ENCODE peak calls at places on chromosomes 5 and 9, in four cellular contexts. One of them, this sample, is unnamed. For H3K4me1, the result is how much of the 10 kb centered on the place peaks cover.

GRCh38 chr5:35183243-35183955 is 46.9 kb downstream of the PRLR start:
- DNase-seq in psoas muscle: peak
- DNase-seq in pancreas: no peak
- DNase-seq in fibroblast of lung: peak
- DNase-seq in this sample: no peak

GRCh38 chr5:178576591-178577351 is 13.4 kb downstream of the COL23A1 start:
- DNase-seq in psoas muscle: no peak
- DNase-seq in pancreas: no peak
- DNase-seq in fibroblast of lung: no peak
- DNase-seq in this sample: no peak

GRCh38 chr5:113061851-113062631 is 85.4 kb downstream of the DCP2 start:
- DNase-seq in psoas muscle: no peak
- DNase-seq in pancreas: no peak
- DNase-seq in fibroblast of lung: peak
- DNase-seq in this sample: no peak

GRCh38 chr5:1502046-1502736 is 21.6 kb downstream of the LPCAT1 start:
- DNase-seq in psoas muscle: peak
- DNase-seq in pancreas: no peak
- DNase-seq in fibroblast of lung: no peak
- DNase-seq in this sample: no peak

GRCh38 chr5:107570805-107571531 is 99.8 kb downstream of the EFNA5 start:
- DNase-seq in psoas muscle: peak
- DNase-seq in pancreas: no peak
- DNase-seq in fibroblast of lung: no peak
- DNase-seq in this sample: no peak

GRCh38 chr5:107812570-107813141 is 141.9 kb upstream of the EFNA5 start:
- DNase-seq in psoas muscle: no peak
- DNase-seq in pancreas: no peak
- DNase-seq in fibroblast of lung: peak
- DNase-seq in this sample: no peak

GRCh38 chr5:168413596-168413995 is 72.7 kb upstream of the RARS1 start:
- DNase-seq in psoas muscle: no peak
- DNase-seq in pancreas: no peak
- DNase-seq in fibroblast of lung: peak
- DNase-seq in this sample: no peak

GRCh38 chr5:108028411-108028810 is 353.5 kb downstream of the FBXL17 start:
- DNase-seq in psoas muscle: no peak
- DNase-seq in pancreas: no peak
- DNase-seq in fibroblast of lung: peak
- DNase-seq in this sample: no peak

GRCh38 chr5:167245871-167246270 is 1045.6 kb upstream of the WWC1 start:
- DNase-seq in psoas muscle: no peak
- DNase-seq in pancreas: no peak
- DNase-seq in fibroblast of lung: no peak
- DNase-seq in this sample: no peak

GRCh38 chr9:88604836-88605499 is 70.0 kb downstream of the NXNL2 start:
- DNase-seq in psoas muscle: no peak
- DNase-seq in pancreas: no peak
- DNase-seq in fibroblast of lung: peak
- DNase-seq in this sample: no peak

GRCh38 chr9:86322973-86323644 is 31.1 kb downstream of the TUT7 start:
- DNase-seq in psoas muscle: no peak
- DNase-seq in pancreas: no peak
- DNase-seq in fibroblast of lung: peak
- DNase-seq in this sample: no peak

GRCh38 chr9:93587651-93588347 is 11.4 kb downstream of the PHF2 start:
- DNase-seq in psoas muscle: peak
- DNase-seq in pancreas: no peak
- DNase-seq in fibroblast of lung: no peak
- DNase-seq in this sample: no peak

GRCh38 chr5:76082790-76083554 is at the start of gene SV2C:
- DNase-seq in psoas muscle: peak
- DNase-seq in pancreas: peak
- DNase-seq in fibroblast of lung: peak
- DNase-seq in this sample: no peak

GRCh38 chr9:132042324-132042723 is 37.3 kb downstream of the MED27 start:
- DNase-seq in psoas muscle: no peak
- DNase-seq in pancreas: no peak
- DNase-seq in fibroblast of lung: peak
- DNase-seq in this sample: no peak

GRCh38 chr5:23302438-23302837 is 205.0 kb upstream of the PRDM9 start:
- DNase-seq in psoas muscle: no peak
- DNase-seq in pancreas: no peak
- DNase-seq in fibroblast of lung: no peak
- DNase-seq in this sample: no peak

GRCh38 chr9:36018755-36019720 is 17.7 kb upstream of the RECK start:
- DNase-seq in psoas muscle: no peak
- DNase-seq in pancreas: no peak
- DNase-seq in fibroblast of lung: peak
- DNase-seq in this sample: no peak

GRCh38 chr5:136666970-136667620 is 301.8 kb upstream of the TRPC7 start:
- DNase-seq in psoas muscle: no peak
- DNase-seq in pancreas: no peak
- DNase-seq in fibroblast of lung: no peak
- DNase-seq in this sample: no peak

GRCh38 chr5:166370928-166371690 is 1920.3 kb upstream of the WWC1 start:
- DNase-seq in psoas muscle: no peak
- DNase-seq in pancreas: no peak
- DNase-seq in fibroblast of lung: no peak
- DNase-seq in this sample: no peak

GRCh38 chr5:53580547-53580946 is 20.1 kb downstream of the NDUFS4 start:
- DNase-seq in psoas muscle: no peak
- DNase-seq in pancreas: no peak
- DNase-seq in fibroblast of lung: no peak
- DNase-seq in this sample: no peak

DNA sequence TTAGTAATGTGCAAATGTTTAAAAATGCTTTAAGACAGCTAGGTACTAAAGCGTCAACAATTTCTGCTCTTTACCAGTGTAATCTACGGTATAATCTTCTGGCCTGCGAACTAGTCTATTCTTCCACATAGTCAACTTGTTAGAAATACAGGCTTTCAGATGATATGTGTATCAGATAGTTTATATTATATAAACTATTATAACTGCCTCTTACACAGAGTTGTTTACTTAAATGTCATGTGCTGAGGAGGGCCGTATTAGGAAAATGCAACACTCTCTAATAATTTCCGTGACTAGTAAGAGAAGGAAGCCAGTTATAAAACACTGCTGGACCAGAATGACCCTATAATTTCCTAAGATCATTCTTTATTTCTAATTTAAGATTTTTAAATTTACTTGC is 63.6 kb downstream of the WDR41 start:
- DNase-seq in psoas muscle: no peak
- DNase-seq in pancreas: no peak
- DNase-seq in fibroblast of lung: no peak
- DNase-seq in this sample: no peak
- H3K27ac ChIP-seq in psoas muscle: no peak
- H3K27ac ChIP-seq in pancreas: no peak
- H3K27ac ChIP-seq in fibroblast of lung: peak
- H3K27ac ChIP-seq in this sample: peak

DNA sequence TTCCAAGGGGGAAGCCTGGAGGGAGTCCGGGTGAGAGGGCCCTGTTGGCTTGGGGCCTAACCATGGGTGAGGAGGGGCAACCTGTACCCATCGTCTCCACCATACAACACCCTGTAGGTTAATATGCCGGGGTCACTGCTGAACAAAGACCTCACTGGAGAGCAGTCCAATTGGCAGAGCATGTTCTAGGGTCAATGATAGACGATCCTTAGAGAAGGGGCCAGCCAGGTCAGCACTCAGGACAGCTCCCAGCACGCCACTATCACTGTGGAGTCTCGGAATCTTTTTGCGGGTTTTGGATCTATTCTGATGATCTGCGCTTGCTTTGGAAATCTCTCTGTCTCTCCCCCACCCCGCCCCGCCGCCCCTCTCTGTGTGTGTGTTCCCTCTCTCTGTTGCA is 218.4 kb upstream of the MVB12B start:
- DNase-seq in psoas muscle: no peak
- DNase-seq in pancreas: peak
- DNase-seq in fibroblast of lung: no peak
- DNase-seq in this sample: no peak
- H3K4me1 ChIP-seq in psoas muscle: under half
- H3K4me1 ChIP-seq in pancreas: under half
- H3K4me1 ChIP-seq in fibroblast of lung: under half
- H3K4me1 ChIP-seq in this sample: under half

DNA sequence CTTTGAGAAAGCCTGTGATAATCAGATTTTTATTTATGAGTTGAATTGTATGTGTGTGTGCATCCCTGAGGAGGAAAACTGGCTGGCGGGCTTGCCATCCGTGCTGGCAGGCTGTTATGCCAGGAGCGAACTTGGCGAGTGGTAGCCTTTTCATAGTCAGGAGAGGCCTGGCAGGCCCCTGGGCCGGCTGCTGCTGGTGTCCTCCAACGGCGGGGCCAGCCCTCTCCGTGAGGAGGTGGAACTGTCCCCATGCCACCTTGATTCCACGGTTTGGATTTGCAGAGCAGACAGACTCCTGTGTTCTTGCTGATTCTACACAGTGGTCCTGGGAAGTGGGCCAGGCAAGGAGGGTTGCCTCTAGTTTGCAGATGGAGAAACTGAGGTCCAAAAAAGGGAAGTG is 43.3 kb downstream of the ZNF618 start:
- DNase-seq in psoas muscle: peak
- DNase-seq in pancreas: no peak
- DNase-seq in fibroblast of lung: no peak
- DNase-seq in this sample: no peak
- H3K4me3 ChIP-seq in psoas muscle: peak
- H3K4me3 ChIP-seq in pancreas: no peak
- H3K4me3 ChIP-seq in fibroblast of lung: no peak
- H3K4me3 ChIP-seq in this sample: no peak

DNA sequence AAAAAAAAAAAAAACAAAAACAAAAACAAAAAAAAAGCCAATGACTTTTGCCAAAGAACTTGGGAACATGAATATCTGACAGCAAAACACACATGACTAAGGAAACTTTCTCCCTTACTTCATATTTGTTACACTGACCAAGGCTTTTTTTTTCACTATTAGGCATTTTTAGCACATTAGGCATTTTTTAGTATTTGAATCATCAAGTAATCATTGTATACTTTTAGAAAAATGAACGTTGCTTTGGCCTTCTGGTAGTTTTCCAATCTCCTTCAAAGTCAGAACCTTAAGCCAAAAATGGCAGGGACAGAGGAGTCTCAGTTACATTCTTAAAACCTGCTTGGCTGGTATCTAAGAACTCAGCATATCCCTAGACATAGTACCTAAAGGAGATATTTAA is 19.3 kb downstream of the NREP start:
- DNase-seq in psoas muscle: no peak
- DNase-seq in pancreas: no peak
- DNase-seq in fibroblast of lung: peak
- DNase-seq in this sample: no peak
- H3K27ac ChIP-seq in psoas muscle: peak
- H3K27ac ChIP-seq in pancreas: no peak
- H3K27ac ChIP-seq in fibroblast of lung: peak
- H3K27ac ChIP-seq in this sample: no peak

DNA sequence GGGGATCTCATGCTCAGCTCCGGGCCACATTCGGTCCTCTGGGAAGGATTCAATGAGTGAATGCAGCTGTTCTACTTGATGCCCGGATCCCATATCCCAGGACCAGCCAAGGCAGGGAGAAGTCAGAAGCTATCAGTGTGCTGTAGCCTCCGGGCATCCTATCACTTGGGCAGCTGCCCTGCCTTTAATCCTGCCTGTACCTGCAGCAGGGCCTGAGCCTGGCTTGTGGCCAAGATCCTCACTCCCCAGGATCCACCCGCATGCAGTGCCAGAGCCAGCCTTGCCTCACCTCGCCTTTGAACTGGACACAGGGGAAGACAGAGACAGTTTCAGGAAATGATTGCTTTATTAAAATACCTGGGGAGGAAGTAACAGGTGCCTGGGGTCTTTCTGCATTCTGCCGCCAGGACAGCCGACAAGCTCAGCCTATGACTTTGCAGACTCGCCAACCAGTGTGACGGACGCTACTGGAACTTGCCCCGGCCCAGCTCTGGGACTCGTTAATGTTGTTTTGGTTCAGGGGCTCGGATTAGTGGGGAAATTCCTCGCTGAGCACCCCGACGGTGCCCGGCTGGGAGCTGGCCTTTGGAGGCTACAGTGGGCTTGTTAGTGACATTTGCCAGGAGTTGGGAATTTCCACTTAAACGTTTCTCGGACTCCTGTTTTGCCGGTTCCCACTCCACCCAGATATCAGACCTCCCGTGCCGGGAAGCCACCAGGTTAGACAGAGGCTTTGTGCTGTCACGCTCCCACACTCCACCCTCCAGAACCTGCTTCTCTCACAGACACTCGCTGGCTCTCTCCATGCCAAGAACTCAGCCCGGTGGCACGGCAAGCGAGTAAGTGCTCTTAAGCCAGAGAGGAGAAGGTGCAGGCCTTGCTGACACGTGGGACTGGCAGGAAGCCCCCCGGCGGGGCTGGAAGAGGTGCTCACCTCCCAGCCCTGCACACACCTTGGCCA is 721 bp downstream of the PTGES start:
- DNase-seq in psoas muscle: no peak
- DNase-seq in pancreas: peak
- DNase-seq in fibroblast of lung: no peak
- DNase-seq in this sample: no peak
- H3K4me1 ChIP-seq in psoas muscle: under half
- H3K4me1 ChIP-seq in pancreas: under half
- H3K4me1 ChIP-seq in fibroblast of lung: under half
- H3K4me1 ChIP-seq in this sample: under half

DNA sequence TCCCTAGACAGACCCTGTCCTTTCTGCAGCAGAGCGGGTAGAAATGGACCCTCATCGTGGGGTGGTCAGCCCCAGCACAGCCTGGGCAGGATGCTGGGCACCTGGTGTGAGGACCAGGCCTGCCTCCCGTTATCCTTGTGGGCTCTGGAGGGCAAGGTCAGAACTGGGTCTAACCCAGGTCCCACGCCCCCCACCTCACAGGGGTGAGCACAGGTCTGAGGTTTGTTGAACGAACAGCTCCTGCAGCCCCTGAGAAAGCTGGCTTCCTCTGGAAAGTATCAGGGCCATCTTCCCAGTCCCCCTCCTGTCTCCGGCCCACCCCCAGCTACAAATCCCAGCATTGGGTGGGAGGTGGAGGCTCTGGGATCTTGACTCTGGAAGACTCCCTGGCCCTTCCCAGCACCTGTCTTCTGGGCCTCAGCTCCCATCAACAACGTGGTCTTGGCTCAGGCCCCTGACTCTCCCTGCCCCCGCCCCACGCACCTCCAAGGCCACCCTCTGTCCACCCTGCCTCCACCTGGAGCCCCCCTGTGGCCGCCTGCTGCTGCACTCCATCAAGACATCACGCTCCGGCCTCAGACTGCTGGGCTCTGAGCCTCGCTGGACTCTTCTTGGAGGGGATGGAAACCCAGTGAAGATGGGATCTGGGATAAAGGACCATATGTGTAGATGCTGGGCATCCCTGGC is 30.1 kb upstream of the CNOT6 start:
- DNase-seq in psoas muscle: no peak
- DNase-seq in pancreas: no peak
- DNase-seq in fibroblast of lung: no peak
- DNase-seq in this sample: no peak
- H3K4me3 ChIP-seq in psoas muscle: no peak
- H3K4me3 ChIP-seq in pancreas: no peak
- H3K4me3 ChIP-seq in fibroblast of lung: no peak
- H3K4me3 ChIP-seq in this sample: no peak

GRCh38 chr9:695252-695651 is 146.2 kb upstream of the DMRT1 start:
- DNase-seq in psoas muscle: no peak
- DNase-seq in pancreas: no peak
- DNase-seq in fibroblast of lung: no peak
- DNase-seq in this sample: no peak
- H3K27ac ChIP-seq in psoas muscle: peak
- H3K27ac ChIP-seq in pancreas: peak
- H3K27ac ChIP-seq in fibroblast of lung: peak
- H3K27ac ChIP-seq in this sample: peak